ENCODE peak calls at places on chromosomes 7 and 10, in ten cellular contexts. Y, K, D, P, Q, I, B, J, G and C are unnamed samples.
A peak's percentile ranks its signal among the peaks of the same experiment; 100 is the strongest.

GRCh38 chr7:102098986-102099385 is 187.7 kb upstream of the SH2B2 start:
- DNase-seq in Y (no peak), K (no peak), D (no peak), P (no peak), Q (no peak), I (no peak), B (no peak), J (no peak), G (no peak), C (no peak)

GRCh38 chr7:73429218-73429617 is 4.4 kb upstream of the FZD9 start:
- DNase-seq in Y (no peak), K (no peak), D (peak; percentile 91), P (peak; percentile 98), Q (no peak), I (no peak), B (no peak), J (no peak), G (peak; percentile 38), C (no peak)

GRCh38 chr7:130154131-130154500 is 51.1 kb downstream of the TMEM209 start:
- DNase-seq in Y (peak; percentile 68), K (no peak), D (no peak), P (no peak), Q (no peak), I (no peak), B (no peak), J (no peak), G (no peak), C (no peak)

GRCh38 chr10:101292194-101293006 is 61.6 kb upstream of the BTRC start:
- DNase-seq in Y (no peak), K (no peak), D (no peak), P (peak; percentile 61), Q (no peak), I (no peak), B (no peak), J (no peak), G (no peak), C (no peak)

GRCh38 chr7:87369216-87369615 is 23.8 kb downstream of the CROT start:
- DNase-seq in Y (no peak), K (peak; percentile 35), D (no peak), P (no peak), Q (no peak), I (no peak), B (no peak), J (peak; percentile 61), G (no peak), C (no peak)

GRCh38 chr7:139118234-139118802 is 8.8 kb upstream of the ZC3HAV1 start:
- DNase-seq in Y (peak; percentile 70), K (no peak), D (no peak), P (no peak), Q (no peak), I (peak; percentile 85), B (peak; percentile 85), J (no peak), G (peak; percentile 81), C (no peak)

GRCh38 chr7:123433665-123434064 is 100.7 kb downstream of the IQUB start:
- DNase-seq in Y (no peak), K (no peak), D (no peak), P (no peak), Q (no peak), I (peak; percentile 4), B (no peak), J (no peak), G (no peak), C (no peak)

GRCh38 chr10:3486346-3487065 is 298.5 kb downstream of the KLF6 start:
- DNase-seq in Y (peak; percentile 90), K (no peak), D (peak; percentile 62), P (peak; percentile 85), Q (no peak), I (peak; percentile 95), B (no peak), J (no peak), G (peak; percentile 57), C (no peak)

GRCh38 chr7:29929018-29929807 is 60.4 kb downstream of the SCRN1 start:
- DNase-seq in Y (no peak), K (no peak), D (no peak), P (no peak), Q (no peak), I (no peak), B (no peak), J (no peak), G (no peak), C (no peak)

GRCh38 chr7:17434841-17435692 is 136.6 kb downstream of the AHR start:
- DNase-seq in Y (no peak), K (no peak), D (no peak), P (no peak), Q (no peak), I (peak; percentile 46), B (no peak), J (no peak), G (no peak), C (no peak)

GRCh38 chr10:96513686-96514551 is at the start of gene TLL2:
- DNase-seq in Y (peak; percentile 91), K (peak; percentile 38), D (peak; percentile 89), P (peak; percentile 96), Q (peak; percentile 83), I (peak; percentile 91), B (peak; percentile 80), J (peak; percentile 39), G (peak; percentile 84), C (peak; percentile 76)

GRCh38 chr7:149804106-149804505 is 30.7 kb upstream of the ZNF467 start:
- DNase-seq in Y (no peak), K (no peak), D (no peak), P (no peak), Q (no peak), I (no peak), B (no peak), J (no peak), G (no peak), C (no peak)

DNA sequence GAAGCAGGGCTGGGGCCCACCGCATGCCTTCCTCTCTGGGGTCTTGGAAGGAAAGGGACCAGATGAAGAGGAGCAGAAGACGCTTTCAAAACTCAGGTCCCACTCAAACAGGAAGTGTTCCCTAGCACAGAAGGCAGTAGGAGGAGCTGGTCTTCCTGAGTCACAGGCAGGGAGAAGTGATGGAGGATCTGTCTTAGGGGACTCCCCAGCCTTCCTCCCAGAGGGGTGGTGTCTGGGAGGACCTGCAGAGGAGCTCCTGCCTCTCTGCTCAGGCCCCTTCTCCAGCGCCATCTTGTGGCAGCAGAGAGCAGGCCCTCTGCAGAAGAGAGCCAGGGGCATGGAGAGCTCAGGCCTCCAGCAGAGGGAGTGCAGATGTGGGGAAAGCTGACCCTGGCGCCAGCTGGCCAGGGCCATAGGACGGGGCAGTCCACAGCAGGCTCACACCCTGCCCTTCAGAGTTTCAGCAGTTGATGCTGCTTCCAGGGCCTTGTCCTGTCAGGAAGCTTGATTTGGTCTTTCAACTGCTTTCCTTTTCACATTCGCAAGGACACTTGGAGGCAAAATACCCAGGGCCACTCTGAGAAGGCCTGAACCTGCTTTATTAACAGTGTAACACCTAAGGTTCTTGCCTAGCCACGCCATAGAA is 62.2 kb upstream of the TARP start:
- DNase-seq in Y (peak; percentile 91), K (peak; percentile 81), D (peak; percentile 78), P (peak; percentile 92), Q (peak; percentile 62), I (peak; percentile 75), B (peak; percentile 86), J (peak; percentile 74), G (peak; percentile 94), C (peak; percentile 64)
- H3K4me3 ChIP-seq in Y (no peak overlapping the region), K (peak overlapping the region; percentile 14), D (no peak overlapping the region), P (no peak overlapping the region), Q (no peak overlapping the region), I (no peak overlapping the region), B (peak overlapping the region; percentile 19), J (no peak overlapping the region), G (no peak overlapping the region), C (no peak overlapping the region)

GRCh38 chr10:102597131-102597891 is 47.0 kb upstream of the TRIM8 start:
- DNase-seq in Y (no peak), K (no peak), D (no peak), P (no peak), Q (no peak), I (no peak), B (no peak), J (no peak), G (no peak), C (no peak)
- H3K4me1 ChIP-seq in Y (peaks cover 13% of the 10 kb centered on the region), K (no peaks in the 10 kb centered on the region), D (peaks cover 7% of the 10 kb centered on the region), P (peaks cover 3% of the 10 kb centered on the region), Q (no peaks in the 10 kb centered on the region), I (peaks cover 11% of the 10 kb centered on the region), B (peaks cover 39% of the 10 kb centered on the region), J (no peaks in the 10 kb centered on the region), G (peaks cover 30% of the 10 kb centered on the region), C (no peaks in the 10 kb centered on the region)

DNA sequence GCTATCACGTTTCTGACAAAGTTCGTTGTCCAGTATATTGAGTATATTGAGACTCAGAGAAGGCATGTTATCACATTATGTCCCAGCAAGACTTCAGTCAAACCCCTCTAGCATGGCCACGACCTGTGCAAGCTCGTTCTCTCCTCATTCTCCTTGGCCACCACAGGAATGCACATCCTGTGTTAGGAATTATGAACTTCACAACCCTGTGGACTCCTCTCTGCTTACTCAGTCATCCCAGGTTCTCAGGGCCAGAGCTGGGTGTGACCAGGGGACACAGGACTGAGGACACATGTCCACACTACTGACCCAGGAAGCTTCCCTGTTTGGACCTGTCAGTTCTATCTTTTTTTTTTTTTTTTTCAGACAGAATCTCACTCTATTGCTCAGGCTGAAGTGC is 4.4 kb downstream of the SH2D4B start:
- DNase-seq in Y (no peak), K (no peak), D (no peak), P (no peak), Q (no peak), I (peak; percentile 66), B (no peak), J (no peak), G (peak; percentile 5), C (no peak)
- H3K27ac ChIP-seq in Y (no peak overlapping the region), K (no peak overlapping the region), D (no peak overlapping the region), P (no peak overlapping the region), Q (no peak overlapping the region), I (peak overlapping the region; percentile 28), B (no peak overlapping the region), J (no peak overlapping the region), G (no peak overlapping the region), C (no peak overlapping the region)

DNA sequence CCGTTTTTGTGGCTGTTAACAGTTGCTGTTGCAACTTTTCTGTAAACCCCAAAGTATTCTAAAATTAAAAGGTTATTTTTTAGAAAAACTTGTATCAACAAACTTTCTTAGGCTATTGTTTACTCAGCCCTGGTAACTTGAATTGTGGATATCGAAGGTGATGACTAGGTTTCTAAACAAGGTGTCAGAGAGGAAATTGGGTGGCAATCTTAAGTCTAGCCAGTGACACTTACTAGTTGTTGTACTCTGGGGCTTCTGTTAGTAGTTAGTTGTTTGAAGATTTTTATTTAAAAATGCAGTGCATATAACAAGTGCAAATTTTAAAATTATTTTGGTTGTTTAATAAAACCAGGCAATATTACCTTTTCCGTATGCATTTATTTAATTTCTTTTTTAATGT is 1.3 kb downstream of the KIF11 start:
- DNase-seq in Y (no peak), K (no peak), D (no peak), P (no peak), Q (no peak), I (peak; percentile 9), B (no peak), J (peak; percentile 17), G (no peak), C (peak; percentile 24)
- H3K4me3 ChIP-seq in Y (no peak overlapping the region), K (no peak overlapping the region), D (peak overlapping the region; percentile 74), P (peak overlapping the region; percentile 77), Q (no peak overlapping the region), I (peak overlapping the region; percentile 62), B (peak overlapping the region; percentile 64), J (peak overlapping the region; percentile 44), G (peak overlapping the region; percentile 78), C (peak overlapping the region; percentile 99)